ENCODE peak calls at places on chromosomes 6 and 20, in seven cellular contexts. M, X, N, F, U, C and W are unnamed samples.

GRCh38 chr6:145963216-145964068 is 716 bp downstream of the SHPRH start:
- DNase-seq in F (no peak), M (peak), X (no peak), U (peak), N (no peak), C (peak), W (peak)

GRCh38 chr20:2403291-2404052 is 22.8 kb downstream of the TGM6 start:
- DNase-seq in C (no peak), M (no peak), F (no peak), N (no peak), X (no peak), U (no peak), W (peak)

GRCh38 chr6:44278774-44279697 is 8.8 kb downstream of the TMEM151B start:
- DNase-seq in X (no peak), U (no peak), F (no peak), M (no peak), C (no peak), N (no peak), W (no peak)

GRCh38 chr6:30207619-30208295 is 5.4 kb downstream of the TRIM26 start:
- DNase-seq in N (no peak), F (no peak), U (no peak), M (peak), C (no peak), X (no peak), W (no peak)

GRCh38 chr6:21800948-21801438 is 207.4 kb downstream of the SOX4 start:
- DNase-seq in U (no peak), M (peak), F (no peak), C (peak), X (no peak), N (no peak), W (no peak)

GRCh38 chr6:136288566-136289326 is 900 bp downstream of the BCLAF1 start:
- DNase-seq in N (peak), X (peak), U (peak), F (peak), M (peak), C (peak), W (peak)

GRCh38 chr6:28922841-28923317 is 906 bp downstream of the TRIM27 start:
- DNase-seq in U (no peak), N (no peak), C (peak), M (peak), F (no peak), X (peak), W (no peak)

GRCh38 chr6:101765281-101765680 is 371.8 kb downstream of the GRIK2 start:
- DNase-seq in N (no peak), C (no peak), X (no peak), M (no peak), F (no peak), U (no peak), W (no peak)

GRCh38 chr6:63441266-63441956 is 121.6 kb upstream of the LGSN start:
- DNase-seq in F (no peak), M (no peak), C (no peak), U (no peak), N (no peak), X (no peak), W (no peak)

GRCh38 chr6:168157272-168158007 is 78.4 kb upstream of the FRMD1 start:
- DNase-seq in C (peak), N (no peak), X (no peak), F (no peak), U (no peak), M (peak), W (peak)

GRCh38 chr20:52312131-52312729 is 120.7 kb upstream of the ZFP64 start:
- DNase-seq in F (peak), U (no peak), C (peak), X (no peak), N (no peak), M (peak), W (no peak)

GRCh38 chr6:95548188-95548837 is 29.0 kb upstream of the MANEA start:
- DNase-seq in X (no peak), U (no peak), N (no peak), M (no peak), C (no peak), F (no peak), W (no peak)

GRCh38 chr6:13702809-13703302 is 8.8 kb downstream of the RANBP9 start:
- DNase-seq in F (no peak), N (no peak), U (no peak), X (peak), M (no peak), C (no peak), W (no peak)

GRCh38 chr6:485655-486054 is 94.1 kb downstream of the IRF4 start:
- DNase-seq in X (no peak), U (no peak), C (no peak), N (no peak), M (no peak), F (no peak), W (no peak)

GRCh38 chr6:112760831-112761230 is 413.7 kb downstream of the RFPL4B start:
- DNase-seq in C (no peak), N (no peak), M (no peak), U (no peak), X (no peak), F (no peak), W (no peak)

GRCh38 chr6:44527961-44528644 is 140.6 kb downstream of the CDC5L start:
- DNase-seq in U (no peak), C (no peak), M (no peak), X (no peak), N (no peak), F (no peak), W (peak)

GRCh38 chr20:20568604-20569205 is 143.7 kb downstream of the RALGAPA2 start:
- DNase-seq in N (no peak), M (peak), C (peak), X (no peak), F (no peak), U (no peak), W (no peak)

GRCh38 chr20:56463428-56463827 is 5.0 kb upstream of the RTF2 start:
- DNase-seq in U (no peak), M (no peak), F (no peak), X (no peak), C (no peak), N (no peak), W (no peak)

GRCh38 chr20:44965651-44966029 is 672 bp upstream of the STK4 start:
- DNase-seq in C (no peak), M (no peak), N (no peak), U (no peak), X (no peak), F (no peak), W (no peak)

GRCh38 chr6:108578595-108579038 is 17.9 kb downstream of the FOXO3 start:
- DNase-seq in M (peak), F (no peak), X (no peak), N (no peak), U (no peak), C (peak), W (no peak)

GRCh38 chr20:19679931-19680330 is 78.1 kb upstream of the RIN2 start:
- DNase-seq in U (no peak), F (no peak), M (no peak), N (no peak), X (no peak), C (no peak), W (no peak)

GRCh38 chr20:9609892-9610502 is 95.6 kb downstream of the LAMP5 start:
- DNase-seq in M (peak), F (no peak), U (no peak), N (no peak), X (peak), C (peak), W (no peak)

GRCh38 chr20:45012682-45013302 is 46.5 kb downstream of the STK4 start:
- DNase-seq in F (no peak), X (no peak), C (no peak), M (peak), N (no peak), U (no peak), W (no peak)

GRCh38 chr6:155349129-155349528 is 34.8 kb upstream of the TFB1M start:
- DNase-seq in N (no peak), X (no peak), M (peak), U (no peak), F (no peak), C (no peak), W (no peak)

GRCh38 chr20:57996936-57997629 is 231.4 kb downstream of the ANKRD60 start:
- DNase-seq in M (peak), N (no peak), C (no peak), X (no peak), U (no peak), F (no peak), W (no peak)

GRCh38 chr6:2790588-2790987 is 25.4 kb downstream of the WRNIP1 start:
- DNase-seq in M (peak), U (no peak), N (no peak), X (no peak), F (no peak), C (no peak), W (no peak)

GRCh38 chr6:88891135-88891845 is 72.1 kb downstream of the RNGTT start:
- DNase-seq in X (no peak), M (peak), F (no peak), U (no peak), N (no peak), C (no peak), W (no peak)

GRCh38 chr6:126199482-126199881 is 140.4 kb upstream of the CENPW start:
- DNase-seq in C (no peak), U (no peak), F (no peak), X (no peak), M (no peak), N (no peak), W (no peak)

GRCh38 chr6:69097948-69098347 is 462.9 kb downstream of the ADGRB3 start:
- DNase-seq in C (no peak), M (no peak), U (no peak), X (no peak), N (no peak), F (no peak), W (no peak)

GRCh38 chr6:91126876-91127275 is 540.0 kb upstream of the MAP3K7 start:
- DNase-seq in N (no peak), U (no peak), C (no peak), F (no peak), M (no peak), X (no peak), W (no peak)

GRCh38 chr20:10940941-10941340 is 267.1 kb upstream of the JAG1 start:
- DNase-seq in N (no peak), X (no peak), C (no peak), F (no peak), U (no peak), M (no peak), W (no peak)

GRCh38 chr6:39075010-39075738 is 26.6 kb downstream of the GLP1R start:
- DNase-seq in C (no peak), M (no peak), N (no peak), X (peak), F (no peak), U (no peak), W (peak)

GRCh38 chr6:141833001-141833655 is 299.6 kb upstream of the GJE1 start:
- DNase-seq in N (no peak), F (no peak), M (no peak), U (no peak), X (no peak), C (no peak), W (no peak)

GRCh38 chr6:107894821-107895396 is 63.1 kb downstream of the SEC63 start:
- DNase-seq in X (no peak), C (no peak), N (no peak), M (no peak), F (no peak), U (no peak), W (no peak)

GRCh38 chr20:8721098-8721497 is 347.8 kb upstream of the PLCB4 start:
- DNase-seq in F (no peak), X (no peak), U (no peak), N (peak), C (peak), M (peak), W (no peak)

GRCh38 chr6:115612796-115613479 is 447.8 kb downstream of the FRK start:
- DNase-seq in M (no peak), X (no peak), N (no peak), F (no peak), U (no peak), C (no peak), W (no peak)

GRCh38 chr6:115612216-115612615 is 448.5 kb downstream of the FRK start:
- DNase-seq in N (no peak), X (no peak), U (no peak), M (peak), F (no peak), C (no peak), W (no peak)

GRCh38 chr6:115613488-115613887 is 447.2 kb downstream of the FRK start:
- DNase-seq in N (no peak), M (peak), F (no peak), C (no peak), X (no peak), U (no peak), W (no peak)

GRCh38 chr6:115610646-115611045 is 450.0 kb downstream of the FRK start:
- DNase-seq in X (no peak), U (no peak), C (no peak), N (no peak), M (no peak), F (no peak), W (no peak)
- TF ChIP-seq CTCF in X (no peak), U (no peak), C (no peak), N (no peak), M (no peak), F (no peak), W (no peak)

DNA sequence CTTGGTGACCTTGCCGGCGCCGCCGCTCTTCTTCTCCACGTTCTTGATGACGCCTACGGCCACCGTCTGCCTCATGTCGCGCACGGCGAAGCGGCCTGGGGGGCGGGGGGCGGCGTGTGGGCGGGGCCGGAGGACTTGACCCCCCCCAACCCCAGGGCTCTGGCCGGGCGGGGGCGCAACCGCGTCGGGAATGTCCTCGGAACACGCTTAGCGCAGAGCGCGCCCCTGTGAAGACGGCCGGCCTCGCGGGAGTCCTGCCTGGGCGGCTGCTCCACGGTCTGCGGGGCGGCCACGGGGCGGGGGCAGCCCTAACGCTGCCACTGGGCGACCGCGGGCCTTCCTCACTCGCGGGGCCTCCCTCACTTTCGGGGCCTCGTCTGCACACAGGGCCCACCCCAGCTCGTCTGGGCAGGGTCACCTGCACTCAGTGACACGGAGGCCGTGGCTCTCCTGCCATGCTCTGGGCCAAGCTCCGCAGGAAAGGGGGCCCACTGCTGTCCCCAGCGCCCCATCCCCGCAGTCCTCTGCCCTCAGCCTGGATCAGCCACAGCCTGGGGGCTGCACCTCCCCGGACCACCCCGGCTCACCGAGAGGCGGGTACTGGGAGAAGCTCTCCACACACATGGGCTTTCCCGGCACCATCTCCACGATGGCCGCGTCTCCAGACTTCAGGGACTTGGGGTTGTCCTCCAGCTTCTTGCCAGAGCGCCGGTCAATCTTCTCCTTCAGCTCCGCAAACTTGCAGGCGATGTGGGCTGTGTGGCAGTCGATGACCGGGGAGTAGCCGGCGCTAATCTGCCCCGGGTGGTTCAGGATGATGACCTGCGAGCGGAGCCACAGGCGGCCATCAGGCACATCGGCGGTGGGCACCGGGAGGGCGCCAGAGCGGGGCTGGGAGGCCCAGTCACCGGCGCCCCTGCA is 10.3 kb downstream of the EEF1A2 start:
- DNase-seq in F (no peak), M (no peak), N (no peak), C (no peak), U (no peak), X (no peak), W (no peak)
- TF ChIP-seq CTCF in F (no peak), M (no peak), N (no peak), C (no peak), U (no peak), X (no peak), W (no peak)

GRCh38 chr6:24274441-24275083 is 83.3 kb downstream of the DCDC2 start:
- DNase-seq in X (no peak), N (no peak), C (peak), M (peak), U (no peak), F (no peak), W (no peak)
- TF ChIP-seq CTCF in X (peak), N (peak), C (peak), M (peak), U (peak), F (no peak), W (peak)

GRCh38 chr20:37246736-37247135 is 14.9 kb downstream of the GHRH start:
- DNase-seq in U (no peak), M (no peak), X (no peak), N (no peak), C (no peak), F (no peak), W (no peak)

GRCh38 chr20:37251836-37252477 is 9.7 kb downstream of the GHRH start:
- DNase-seq in C (no peak), U (no peak), N (no peak), F (no peak), M (no peak), X (no peak), W (no peak)

GRCh38 chr20:37245671-37246237 is 15.9 kb downstream of the GHRH start:
- DNase-seq in F (no peak), X (no peak), N (no peak), U (no peak), M (no peak), C (no peak), W (no peak)

GRCh38 chr20:37247547-37247946 is 14.1 kb downstream of the GHRH start:
- DNase-seq in N (no peak), C (no peak), F (no peak), U (no peak), X (no peak), M (no peak), W (no peak)

GRCh38 chr20:37249304-37249703 is 12.3 kb downstream of the GHRH start:
- DNase-seq in M (no peak), X (no peak), U (no peak), N (no peak), F (no peak), C (no peak), W (no peak)
- TF ChIP-seq CTCF in M (no peak), X (no peak), U (no peak), N (no peak), F (no peak), C (no peak), W (no peak)

DNA sequence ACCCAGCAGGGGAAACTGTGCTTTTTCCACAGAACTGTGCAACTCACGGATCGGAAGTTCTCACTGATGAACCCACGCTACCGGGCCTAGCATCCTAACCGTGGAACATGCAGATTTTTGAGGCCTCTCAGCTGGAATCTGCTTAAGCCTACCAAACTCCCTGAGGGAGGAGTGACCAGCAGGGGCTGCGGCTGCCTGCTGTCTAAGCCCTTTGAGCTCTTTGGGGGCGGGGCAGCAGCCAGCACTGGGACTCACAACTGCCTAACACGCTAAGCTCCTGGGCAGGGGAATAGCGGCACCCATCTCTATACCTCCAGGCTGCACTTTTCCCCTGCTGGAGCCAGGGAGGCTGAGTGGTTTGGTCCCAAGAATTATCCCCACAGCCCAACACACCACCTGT is 20.4 kb upstream of the METTL24 start:
- DNase-seq in F (no peak), X (no peak), C (peak), U (no peak), M (no peak), N (no peak), W (no peak)
- TF ChIP-seq CTCF in F (no peak), X (no peak), C (no peak), U (no peak), M (no peak), N (no peak), W (no peak)

GRCh38 chr6:20791932-20792331 is 257.7 kb downstream of the CDKAL1 start:
- DNase-seq in X (no peak), M (peak), U (no peak), N (no peak), F (no peak), C (no peak), W (no peak)

GRCh38 chr6:20790032-20790791 is 256.0 kb downstream of the CDKAL1 start:
- DNase-seq in C (no peak), M (no peak), N (no peak), X (no peak), F (no peak), U (no peak), W (no peak)

GRCh38 chr6:20793174-20793573 is 258.9 kb downstream of the CDKAL1 start:
- DNase-seq in C (no peak), N (no peak), F (no peak), M (no peak), X (no peak), U (no peak), W (no peak)

GRCh38 chr6:20791074-20791473 is 256.8 kb downstream of the CDKAL1 start:
- DNase-seq in X (no peak), C (no peak), N (no peak), F (no peak), M (no peak), U (no peak), W (no peak)

DNA sequence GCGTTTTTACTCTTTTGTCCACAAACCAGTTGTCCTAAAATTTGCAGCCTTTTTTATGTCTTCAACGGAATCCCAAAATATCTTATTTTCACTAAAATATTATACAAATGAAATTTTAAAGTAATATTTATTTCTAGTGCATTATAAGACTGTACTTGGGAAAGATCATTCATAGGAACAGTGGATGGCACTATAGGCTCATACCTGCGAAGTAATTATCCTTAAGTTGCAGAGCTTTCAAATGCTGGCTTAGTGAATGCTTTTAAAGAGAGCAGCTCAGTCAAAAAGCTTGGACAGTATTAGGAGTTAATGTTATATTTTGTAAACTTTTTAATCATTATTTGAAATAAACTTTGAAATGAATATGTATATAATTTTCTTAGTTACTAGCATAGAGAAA is 254.9 kb downstream of the CDKAL1 start:
- DNase-seq in N (no peak), M (peak), U (no peak), C (peak), F (no peak), X (no peak), W (no peak)
- TF ChIP-seq CTCF in N (peak), M (peak), U (peak), C (peak), F (no peak), X (no peak), W (peak)

GRCh38 chr6:32190054-32190945 is at the start of gene PBX2:
- DNase-seq in U (no peak), F (peak), M (peak), N (peak), X (peak), C (peak), W (no peak)
- TF ChIP-seq CTCF in U (no peak), F (no peak), M (no peak), N (no peak), X (no peak), C (no peak), W (no peak)